ENCODE peak calls at places on chromosomes 3 and 15, in four cellular contexts. Z, T, J and Q are unnamed samples.

GRCh38 chr15:60804986-60805949 is 326.3 kb upstream of the ICE2 start:
- DNase-seq in J (no peak), Z (no peak), T (no peak), Q (no peak)

GRCh38 chr3:127691494-127691893 is 18.7 kb downstream of the ABTB1 start:
- DNase-seq in T (no peak), J (no peak), Z (no peak), Q (no peak)

GRCh38 chr15:73965730-73966103 is 26.4 kb downstream of the STOML1 start:
- DNase-seq in J (no peak), Z (no peak), T (no peak), Q (no peak)

GRCh38 chr3:111412656-111413055 is 129.3 kb upstream of the CD96 start:
- DNase-seq in T (no peak), J (no peak), Z (no peak), Q (no peak)

GRCh38 chr15:76945494-76945893 is 13.9 kb downstream of the RCN2 start:
- DNase-seq in Z (no peak), J (no peak), T (no peak), Q (no peak)

GRCh38 chr15:81531971-81532370 is 158.0 kb upstream of the TMC3 start:
- DNase-seq in J (no peak), Z (no peak), T (no peak), Q (no peak)

GRCh38 chr15:41115088-41115651 is 910 bp downstream of the INO80 start:
- DNase-seq in Z (peak; percentile 58), J (peak; percentile 25), T (peak; percentile 21), Q (peak; percentile 53)

GRCh38 chr15:60001642-60002527 is 2.2 kb upstream of the FOXB1 start:
- DNase-seq in T (no peak), J (no peak), Z (no peak), Q (peak; percentile 26)

GRCh38 chr3:177776656-177777055 is 579.4 kb upstream of the TBL1XR1 start:
- DNase-seq in J (no peak), T (no peak), Z (peak; percentile 18), Q (no peak)

GRCh38 chr3:72814308-72814707 is 33.9 kb downstream of the SHQ1 start:
- DNase-seq in T (no peak), Z (no peak), J (no peak), Q (no peak)

GRCh38 chr15:31306426-31307269 is 20.0 kb upstream of the KLF13 start:
- DNase-seq in Z (no peak), J (no peak), T (no peak), Q (no peak)

GRCh38 chr3:193589616-193590015 is 3.4 kb upstream of the OPA1 start:
- DNase-seq in Z (no peak), J (no peak), T (no peak), Q (no peak)

GRCh38 chr3:108985844-108986243 is 32.2 kb upstream of the GUCA1C start:
- DNase-seq in T (no peak), Z (no peak), J (no peak), Q (no peak)

GRCh38 chr3:149605902-149606301 is 51.9 kb downstream of the WWTR1 start:
- DNase-seq in J (no peak), Z (no peak), T (no peak), Q (no peak)

GRCh38 chr3:71504250-71505036 is 79.1 kb downstream of the FOXP1 start:
- DNase-seq in T (peak; percentile 21), Z (no peak), J (no peak), Q (no peak)

GRCh38 chr3:188915137-188915536 is 256.6 kb upstream of the TPRG1 start:
- DNase-seq in Z (no peak), J (no peak), T (no peak), Q (no peak)

GRCh38 chr3:83002869-83003445 is 1241.5 kb upstream of the GBE1 start:
- DNase-seq in Z (no peak), T (no peak), J (no peak), Q (no peak)

GRCh38 chr15:100997442-100997841 is 78.3 kb downstream of the LRRK1 start:
- DNase-seq in J (no peak), Z (no peak), T (no peak), Q (peak; percentile 46)

GRCh38 chr3:20056727-20057611 is 16.7 kb downstream of the KAT2B start:
- DNase-seq in J (no peak), T (no peak), Z (no peak), Q (no peak)

GRCh38 chr3:138974467-138974866 is 27.4 kb downstream of the FOXL2NB start:
- DNase-seq in T (no peak), Z (no peak), J (no peak), Q (no peak)

GRCh38 chr15:52171386-52171785 is 19.8 kb downstream of the GNB5 start:
- DNase-seq in Z (no peak), J (no peak), T (no peak), Q (peak; percentile 19)

GRCh38 chr3:50442940-50443579 is 60.4 kb downstream of the CACNA2D2 start:
- DNase-seq in J (no peak), Z (no peak), T (no peak), Q (no peak)

GRCh38 chr3:65048151-65048550 is 360.4 kb upstream of the ADAMTS9 start:
- DNase-seq in J (no peak), Z (no peak), T (no peak), Q (no peak)

GRCh38 chr3:65044401-65044800 is 356.6 kb upstream of the ADAMTS9 start:
- DNase-seq in Z (no peak), T (no peak), J (no peak), Q (no peak)

GRCh38 chr3:65045138-65045537 is 357.3 kb upstream of the ADAMTS9 start:
- DNase-seq in J (no peak), T (no peak), Z (no peak), Q (no peak)

GRCh38 chr3:65039754-65040210 is 352.0 kb upstream of the ADAMTS9 start:
- DNase-seq in J (no peak), T (peak; percentile 71), Z (peak; percentile 67), Q (no peak)

DNA sequence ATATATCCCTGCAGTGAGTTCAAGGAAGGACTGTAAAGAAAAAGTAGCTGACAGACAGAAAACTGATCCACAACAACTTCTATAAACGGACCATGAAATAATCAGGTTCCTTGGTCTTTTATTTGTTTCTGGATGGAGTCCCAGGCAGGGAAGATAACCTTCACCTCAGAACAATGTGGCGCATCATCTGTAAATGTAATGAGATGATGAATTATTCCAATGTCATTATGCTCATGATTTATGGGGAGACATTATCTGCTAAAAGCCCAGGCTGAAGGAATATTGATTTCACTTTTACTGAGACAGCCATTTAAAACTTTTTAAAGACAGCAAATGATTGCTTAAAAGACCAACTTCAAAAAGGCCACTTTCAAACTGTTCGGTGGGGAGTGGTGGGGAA is 354.9 kb upstream of the ADAMTS9 start:
- DNase-seq in J (no peak), T (no peak), Z (no peak), Q (no peak)
- TF ChIP-seq MAX in J (no peak), T (no peak), Z (no peak), Q (no peak)

GRCh38 chr15:27854601-27855000 is 244.5 kb downstream of the OCA2 start:
- DNase-seq in Z (no peak), T (no peak), J (no peak), Q (no peak)
- TF ChIP-seq ZBTB33 in Z (no peak), T (no peak), J (no peak), Q (no peak)

GRCh38 chr3:14478943-14479550 is 61.1 kb downstream of the GRIP2 start:
- DNase-seq in J (no peak), Z (no peak), T (no peak), Q (no peak)
- TF ChIP-seq JUND in J (no peak), Z (no peak), T (no peak), Q (no peak)

GRCh38 chr15:99574502-99574901 is 8.7 kb downstream of the MEF2A start:
- DNase-seq in T (no peak), Z (no peak), J (no peak), Q (no peak)

GRCh38 chr15:99580061-99580460 is 14.3 kb downstream of the MEF2A start:
- DNase-seq in J (no peak), Z (no peak), T (no peak), Q (no peak)

GRCh38 chr15:99582508-99582960 is 16.8 kb downstream of the MEF2A start:
- DNase-seq in J (no peak), T (no peak), Z (no peak), Q (no peak)

GRCh38 chr15:99574048-99574447 is 8.3 kb downstream of the MEF2A start:
- DNase-seq in Z (no peak), J (no peak), T (no peak), Q (no peak)

GRCh38 chr15:99578809-99579208 is 13.0 kb downstream of the MEF2A start:
- DNase-seq in T (no peak), J (no peak), Z (no peak), Q (no peak)
- TF ChIP-seq MAX in T (no peak), J (no peak), Z (no peak), Q (no peak)